ENCODE peak calls at places on chromosomes 2 and 18, in four cellular contexts. W is HCT116, N is GM12878, R is H1. M is an unnamed sample.

GRCh38 chr18:46632401-46633089 is 24.5 kb downstream of the LOXHD1 start:
- DNase-seq in W (peak), N (no peak), R (peak), M (no peak)

GRCh38 chr2:200428961-200429665 is 80.8 kb downstream of the KCTD18 start:
- DNase-seq in W (no peak), N (no peak), R (no peak), M (no peak)

GRCh38 chr18:6746386-6746960 is 17.0 kb downstream of the ARHGAP28 start:
- DNase-seq in W (no peak), N (no peak), R (no peak), M (no peak)

GRCh38 chr2:120473522-120474271 is 127.8 kb downstream of the INHBB start:
- DNase-seq in W (no peak), N (no peak), R (no peak), M (no peak)

GRCh38 chr2:180705551-180705950 is 274.9 kb upstream of the UBE2E3 start:
- DNase-seq in W (no peak), N (no peak), R (no peak), M (no peak)

GRCh38 chr2:175363719-175364118 is 182.2 kb upstream of the ATP5MC3 start:
- DNase-seq in W (no peak), N (no peak), R (no peak), M (no peak)

GRCh38 chr2:181904022-181904632 is 12.6 kb downstream of the ITPRID2 start:
- DNase-seq in W (no peak), N (no peak), R (no peak), M (peak)

GRCh38 chr18:9105420-9105819 is 2.9 kb downstream of the NDUFV2 start:
- DNase-seq in W (no peak), N (no peak), R (no peak), M (no peak)

GRCh38 chr2:217166241-217166640 is 306.4 kb upstream of the TNP1 start:
- DNase-seq in W (peak), N (peak), R (no peak), M (peak)

GRCh38 chr2:98650998-98651397 is 42.6 kb downstream of the UNC50 start:
- DNase-seq in W (no peak), N (no peak), R (no peak), M (no peak)

GRCh38 chr2:98648451-98648850 is 40.1 kb downstream of the UNC50 start:
- DNase-seq in W (no peak), N (no peak), R (no peak), M (no peak)

GRCh38 chr2:98647636-98648035 is 39.2 kb downstream of the UNC50 start:
- DNase-seq in W (no peak), N (no peak), R (no peak), M (no peak)

GRCh38 chr2:98649992-98650375 is 41.6 kb downstream of the UNC50 start:
- DNase-seq in W (no peak), N (no peak), R (no peak), M (no peak)

GRCh38 chr2:98649135-98649991 is 41.0 kb downstream of the UNC50 start:
- DNase-seq in W (peak), N (peak), R (peak), M (peak)
- TF ChIP-seq EGR1 in W (no peak), N (no peak), R (no peak), M (no peak)

GRCh38 chr2:19933351-19933981 is 31.7 kb upstream of the TTC32 start:
- DNase-seq in W (no peak), N (peak), R (no peak), M (no peak)
- TF ChIP-seq EGR1 in W (no peak), N (no peak), R (no peak), M (no peak)

GRCh38 chr2:29689666-29690065 is 231.7 kb downstream of the ALK start:
- DNase-seq in W (no peak), N (no peak), R (no peak), M (no peak)
- TF ChIP-seq EGR1 in W (no peak), N (no peak), R (no peak), M (no peak)

GRCh38 chr2:229301229-229301628 is 30.1 kb upstream of the PID1 start:
- DNase-seq in W (no peak), N (no peak), R (no peak), M (no peak)
- TF ChIP-seq EGR1 in W (no peak), N (no peak), R (no peak), M (no peak)

DNA sequence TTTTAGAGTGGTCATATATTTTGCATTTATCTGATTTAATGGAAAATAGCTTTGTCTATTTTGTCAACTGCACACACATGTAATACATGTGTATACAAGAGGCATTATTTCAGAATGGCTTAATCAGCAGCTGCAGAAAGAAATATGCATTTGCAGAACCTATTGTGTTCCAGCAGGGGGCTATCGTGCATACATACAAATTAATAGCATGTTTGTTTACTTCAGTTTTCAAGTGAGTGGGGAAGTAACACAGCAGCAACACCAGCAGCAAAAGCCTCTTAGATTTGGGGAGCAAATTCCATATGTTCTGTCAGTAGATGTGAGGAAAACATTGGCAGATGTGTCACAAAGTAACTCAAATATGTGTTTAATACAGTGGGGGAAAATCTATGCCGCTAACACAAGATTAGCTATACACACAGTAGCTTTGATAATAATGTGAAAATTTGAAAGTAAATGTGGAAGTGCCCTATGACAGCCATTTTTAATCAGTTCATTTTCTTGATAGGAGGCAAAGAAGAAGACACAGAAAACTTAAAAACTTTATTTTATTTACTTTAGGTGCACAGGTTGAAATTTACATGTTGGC is 218.1 kb downstream of the WDR7 start:
- DNase-seq in W (peak), N (peak), R (no peak), M (peak)
- TF ChIP-seq EGR1 in W (no peak), N (no peak), R (no peak), M (no peak)

GRCh38 chr2:15751477-15751876 is 159.8 kb downstream of the DDX1 start:
- DNase-seq in W (no peak), N (no peak), R (no peak), M (no peak)

GRCh38 chr2:15750433-15750814 is 158.8 kb downstream of the DDX1 start:
- DNase-seq in W (no peak), N (no peak), R (peak), M (no peak)

GRCh38 chr2:15748736-15749323 is 157.2 kb downstream of the DDX1 start:
- DNase-seq in W (peak), N (no peak), R (peak), M (peak)

GRCh38 chr2:15750822-15751221 is 159.2 kb downstream of the DDX1 start:
- DNase-seq in W (no peak), N (no peak), R (peak), M (no peak)

DNA sequence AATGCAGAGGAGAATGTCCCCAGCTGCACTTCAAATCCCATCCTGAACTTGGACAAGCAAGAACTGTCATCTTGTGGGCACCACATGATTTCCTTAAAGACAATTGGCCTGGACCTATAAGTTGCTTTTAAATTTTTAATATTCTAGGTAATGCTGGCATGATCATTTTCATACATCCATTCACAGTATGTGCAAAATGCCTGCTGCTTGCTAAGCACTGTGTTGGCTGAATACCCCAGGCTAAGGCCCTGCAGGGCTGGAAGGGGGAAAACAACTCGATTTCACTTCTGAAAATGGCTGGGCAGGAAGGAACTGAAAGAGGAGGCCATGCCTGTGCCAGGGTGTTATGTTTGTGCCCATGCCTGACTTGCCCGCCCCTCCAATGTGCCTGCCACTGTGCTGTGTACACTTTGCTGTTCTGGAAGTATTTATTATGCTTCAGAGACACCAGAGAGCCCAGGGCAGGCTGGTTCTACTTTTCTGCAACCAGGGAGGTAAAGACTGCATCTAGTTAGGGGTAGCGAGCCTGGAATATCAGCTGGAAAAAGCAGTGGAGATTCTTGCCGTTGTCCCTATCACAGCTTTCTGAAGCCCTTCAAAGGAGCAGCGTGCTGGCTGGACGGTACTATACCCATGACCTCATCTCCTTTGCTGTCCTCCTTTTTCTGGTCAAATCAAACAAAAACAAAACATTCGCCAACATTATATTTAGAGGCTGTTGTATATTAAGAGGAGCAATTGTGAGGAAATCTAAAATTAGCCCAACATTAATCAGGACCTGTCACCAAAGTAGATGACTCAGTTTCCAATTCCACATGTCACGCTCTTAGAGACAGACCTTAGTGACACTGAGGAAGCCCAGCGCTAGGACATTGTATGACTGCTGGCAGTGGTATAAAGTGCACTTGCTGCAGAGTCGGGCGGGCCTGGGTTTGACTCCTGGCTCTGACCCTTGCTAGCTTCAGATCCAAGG is 158.1 kb downstream of the DDX1 start:
- DNase-seq in W (no peak), N (no peak), R (no peak), M (no peak)
- TF ChIP-seq EGR1 in W (no peak), N (no peak), R (no peak), M (no peak)

DNA sequence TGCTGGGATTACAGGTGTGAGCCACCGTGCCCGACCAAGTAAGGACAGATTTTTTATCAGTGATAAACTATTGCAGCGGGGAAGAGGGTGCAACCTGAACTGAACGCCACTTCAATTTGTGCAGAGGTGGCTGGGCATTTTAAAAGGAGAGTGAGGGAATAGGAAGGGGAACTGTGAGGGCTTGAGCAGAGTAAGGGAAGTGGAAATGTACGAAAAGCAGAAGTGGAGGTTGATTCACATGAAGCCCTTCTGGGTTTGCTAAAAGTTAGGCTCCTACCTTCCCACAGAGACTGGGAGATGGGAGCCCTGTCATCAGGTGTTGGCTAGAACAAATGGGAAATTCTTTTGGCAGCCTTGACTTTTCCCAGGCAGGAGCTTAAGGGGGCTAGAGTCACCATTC is 6.1 kb downstream of the STK11IP start:
- DNase-seq in W (no peak), N (no peak), R (no peak), M (no peak)
- TF ChIP-seq EGR1 in W (no peak), N (no peak), R (no peak), M (no peak)

GRCh38 chr18:47893047-47893446 is 37.4 kb downstream of the SMAD2 start:
- DNase-seq in W (no peak), N (no peak), R (no peak), M (peak)

GRCh38 chr18:47898055-47898454 is 32.4 kb downstream of the SMAD2 start:
- DNase-seq in W (no peak), N (no peak), R (no peak), M (no peak)

GRCh38 chr18:47895565-47896250 is 34.8 kb downstream of the SMAD2 start:
- DNase-seq in W (no peak), N (no peak), R (no peak), M (no peak)

GRCh38 chr18:47898696-47899095 is 31.8 kb downstream of the SMAD2 start:
- DNase-seq in W (no peak), N (no peak), R (no peak), M (no peak)

GRCh38 chr18:47893939-47894699 is 36.3 kb downstream of the SMAD2 start:
- DNase-seq in W (no peak), N (no peak), R (no peak), M (peak)
- TF ChIP-seq EGR1 in W (no peak), N (no peak), R (no peak), M (no peak)

DNA sequence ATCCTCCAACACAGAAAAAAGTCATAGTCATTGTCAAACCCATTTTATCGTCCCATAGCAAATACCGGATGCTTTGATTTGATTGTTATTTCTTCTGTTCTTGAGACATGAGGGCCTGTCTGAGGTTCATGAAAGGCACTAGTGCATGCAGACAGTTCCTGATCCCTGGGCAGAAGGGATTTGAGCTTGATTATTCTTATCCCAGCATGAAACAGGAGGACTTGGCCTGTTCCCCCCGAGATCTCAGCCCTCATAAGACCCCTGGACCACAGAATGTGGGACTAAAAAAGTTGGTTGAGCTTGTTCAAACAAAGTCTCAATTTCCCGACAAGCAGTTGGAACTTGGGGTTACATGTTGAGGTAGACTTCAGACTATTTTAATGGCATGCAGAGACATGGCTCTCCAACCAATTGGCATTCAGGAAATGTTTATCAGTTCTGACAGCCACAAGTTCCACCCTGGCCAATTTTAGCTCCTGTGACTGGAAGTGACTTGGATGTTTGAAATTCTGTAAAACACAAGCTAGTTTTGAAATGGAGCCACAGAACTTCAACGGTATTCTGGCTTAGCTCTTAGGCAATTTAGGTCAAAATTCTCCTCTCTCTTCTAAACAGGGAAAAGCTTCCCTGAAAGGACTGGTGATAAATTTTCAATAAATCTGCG is 366.9 kb upstream of the SLC14A2 start:
- DNase-seq in W (no peak), N (no peak), R (no peak), M (no peak)
- TF ChIP-seq EGR1 in W (no peak), N (no peak), R (no peak), M (no peak)

M was measured in K562.